ENCODE peak calls at places on chromosomes 4 and X, in eight cellular contexts. D, V, P, W, R, K, T and B are unnamed samples.

GRCh38 chr4:48792348-48793006 is 12.4 kb upstream of the FRYL start:
- DNase-seq in D (no peak), V (no peak), P (no peak), W (no peak), R (no peak), K (no peak), T (no peak), B (peak)

GRCh38 chr4:168475745-168476144 is 4.5 kb downstream of the DDX60L start:
- DNase-seq in D (no peak), V (no peak), P (no peak), W (no peak), R (no peak), K (no peak), T (no peak), B (peak)

GRCh38 chr4:11801466-11802446 is 373.1 kb upstream of the HS3ST1 start:
- DNase-seq in D (no peak), V (no peak), P (no peak), W (no peak), R (no peak), K (no peak), T (no peak), B (no peak)

GRCh38 chr4:136680271-136680670 is 852.0 kb downstream of the PCDH18 start:
- DNase-seq in D (no peak), V (no peak), P (no peak), W (no peak), R (no peak), K (no peak), T (no peak), B (no peak)

GRCh38 chr4:12712648-12713339 is 771.3 kb downstream of the RAB28 start:
- DNase-seq in D (no peak), V (no peak), P (no peak), W (no peak), R (no peak), K (no peak), T (no peak), B (peak)

GRCh38 chr4:83139514-83140156 is 25.1 kb upstream of the PLAC8 start:
- DNase-seq in D (no peak), V (peak), P (no peak), W (no peak), R (no peak), K (no peak), T (no peak), B (no peak)

GRCh38 chr4:172996571-172997216 is 171.9 kb upstream of the GALNT7 start:
- DNase-seq in D (no peak), V (no peak), P (no peak), W (no peak), R (peak), K (no peak), T (no peak), B (peak)

GRCh38 chr4:30839583-30840520 is 119.7 kb downstream of the PCDH7 start:
- DNase-seq in D (no peak), V (no peak), P (peak), W (no peak), R (no peak), K (no peak), T (no peak), B (no peak)

GRCh38 chrX:72465882-72466281 is 106.8 kb downstream of the HDAC8 start:
- DNase-seq in D (no peak), V (no peak), P (no peak), W (no peak), R (no peak), K (no peak), T (no peak), B (no peak)

GRCh38 chr4:101271516-101271915 is 75.8 kb downstream of the PPP3CA start:
- DNase-seq in D (no peak), V (no peak), P (no peak), W (no peak), R (no peak), K (no peak), T (no peak), B (no peak)

GRCh38 chr4:81052119-81053068 is 21.9 kb downstream of the BMP3 start:
- DNase-seq in D (peak), V (peak), P (peak), W (peak), R (peak), K (peak), T (peak), B (peak)

GRCh38 chr4:84531689-84532088 is 32.6 kb upstream of the NKX6-1 start:
- DNase-seq in D (no peak), V (no peak), P (no peak), W (no peak), R (no peak), K (no peak), T (no peak), B (no peak)

GRCh38 chr4:763191-763810 is 57.7 kb downstream of the PCGF3 start:
- DNase-seq in D (no peak), V (no peak), P (no peak), W (no peak), R (no peak), K (no peak), T (no peak), B (no peak)

GRCh38 chr4:176782191-176782590 is 10.5 kb downstream of the VEGFC start:
- DNase-seq in D (no peak), V (no peak), P (no peak), W (no peak), R (no peak), K (no peak), T (no peak), B (no peak)

GRCh38 chr4:7719354-7720174 is 220.1 kb downstream of the AFAP1 start:
- DNase-seq in D (peak), V (peak), P (no peak), W (peak), R (peak), K (peak), T (peak), B (peak)

GRCh38 chr4:93897559-93897958 is 69.0 kb downstream of the ATOH1 start:
- DNase-seq in D (no peak), V (no peak), P (no peak), W (no peak), R (no peak), K (no peak), T (no peak), B (no peak)
- TF ChIP-seq CTCF in D (no peak), V (no peak), P (no peak), W (no peak), R (no peak), K (peak), T (peak), B (no peak)

GRCh38 chrX:143669395-143669794 is 33.5 kb upstream of the SLITRK4 start:
- DNase-seq in D (no peak), V (no peak), P (no peak), W (no peak), R (no peak), K (no peak), T (no peak), B (no peak)
- TF ChIP-seq CTCF in D (no peak), V (no peak), P (no peak), W (no peak), R (no peak), K (peak), T (no peak), B (no peak)

DNA sequence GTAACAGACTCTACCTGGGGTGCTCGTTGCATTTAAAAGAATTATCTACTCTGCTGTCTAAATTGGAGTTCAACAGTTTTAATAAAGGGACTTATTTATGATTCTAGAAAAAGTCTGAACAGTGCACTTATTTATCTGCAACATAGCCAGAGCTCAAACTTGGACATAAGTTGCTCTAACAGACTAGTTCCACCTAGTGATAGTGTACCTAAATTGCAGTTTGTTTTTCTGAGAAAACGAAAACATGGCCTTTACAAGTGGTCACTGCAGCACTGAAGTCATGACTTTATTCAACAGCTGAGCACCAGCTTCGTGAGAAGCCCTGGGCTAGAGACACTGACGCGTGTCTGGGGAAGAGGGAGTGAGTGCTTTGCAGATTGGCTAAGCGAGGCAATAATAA is 77.3 kb upstream of the IGSF1 start:
- DNase-seq in D (no peak), V (no peak), P (no peak), W (no peak), R (no peak), K (no peak), T (no peak), B (no peak)
- TF ChIP-seq CTCF in D (no peak), V (no peak), P (no peak), W (no peak), R (no peak), K (peak), T (no peak), B (no peak)

DNA sequence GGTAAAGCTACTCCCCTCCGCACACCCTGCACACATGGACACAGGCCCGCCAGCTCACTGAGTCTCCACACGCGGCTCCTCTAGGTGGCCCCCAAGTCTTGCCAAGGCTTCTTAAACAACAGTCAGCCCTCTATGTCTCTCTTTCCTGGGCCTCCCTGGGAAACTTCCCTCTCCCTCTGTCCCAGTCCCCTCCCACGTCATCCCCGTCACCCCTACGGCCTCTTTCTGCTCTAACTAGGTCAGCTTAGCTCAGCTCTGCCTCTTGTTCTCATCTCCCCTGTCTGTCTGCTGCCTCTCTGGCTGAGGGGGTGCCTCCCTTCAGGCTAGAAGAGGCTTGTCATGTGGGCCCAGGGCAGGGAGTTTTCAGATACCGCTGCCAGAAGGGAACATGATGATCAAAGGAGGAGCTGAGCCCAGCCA is 38.8 kb downstream of the SEPTIN6 start:
- DNase-seq in D (no peak), V (no peak), P (no peak), W (peak), R (peak), K (peak), T (no peak), B (no peak)
- TF ChIP-seq CTCF in D (no peak), V (no peak), P (no peak), W (no peak), R (peak), K (no peak), T (no peak), B (no peak)

DNA sequence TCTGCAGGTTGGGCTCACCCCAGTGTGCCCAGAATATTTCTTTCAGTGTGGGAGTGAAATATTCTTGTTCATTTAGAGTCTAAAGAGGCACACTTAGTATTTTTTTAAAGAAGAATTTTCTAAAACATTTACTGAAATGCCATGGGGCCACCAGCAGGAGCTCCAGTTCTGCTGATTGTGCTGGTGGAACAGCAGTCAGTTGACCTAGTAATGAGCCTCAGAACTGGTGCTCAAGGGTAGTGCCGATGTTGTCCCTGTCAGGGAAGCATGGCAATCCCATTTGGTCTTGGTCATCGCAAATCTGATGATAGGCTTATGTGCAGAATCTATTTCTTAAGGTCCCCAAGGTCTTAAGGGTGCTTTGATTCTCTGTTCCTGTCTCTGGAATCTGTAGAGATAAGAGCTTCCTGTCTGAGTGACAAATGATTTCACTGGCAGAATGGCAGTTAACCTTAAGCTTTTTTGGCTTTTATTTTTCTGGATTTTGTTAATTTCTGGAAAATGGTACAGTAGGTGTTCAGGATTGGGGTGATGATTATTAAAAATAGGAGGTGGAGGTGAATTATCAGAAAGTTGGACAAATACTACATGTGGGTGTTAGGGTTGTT is 31.3 kb downstream of the JADE1 start:
- DNase-seq in D (no peak), V (no peak), P (no peak), W (no peak), R (no peak), K (no peak), T (no peak), B (no peak)
- TF ChIP-seq CTCF in D (no peak), V (no peak), P (no peak), W (no peak), R (no peak), K (peak), T (no peak), B (no peak)

GRCh38 chr4:6198768-6199343 is 1.5 kb downstream of the JAKMIP1 start:
- DNase-seq in D (no peak), V (no peak), P (no peak), W (peak), R (no peak), K (no peak), T (no peak), B (peak)
- TF ChIP-seq CTCF in D (no peak), V (no peak), P (no peak), W (no peak), R (no peak), K (no peak), T (no peak), B (no peak)